ENCODE peak calls at places on chromosomes 12 and 14, in eight cellular contexts. O, G, I, L, Y, W, N and K are unnamed samples.

GRCh38 chr12:80636832-80637231 is 70.6 kb upstream of the MYF6 start:
- DNase-seq in Y (no peak), W (no peak), O (no peak), L (no peak), N (no peak), I (no peak), G (no peak), K (no peak)

GRCh38 chr14:51726166-51726899 is 74.6 kb downstream of the FRMD6 start:
- DNase-seq in O (no peak), W (no peak), N (peak), I (no peak), L (peak), G (peak), Y (peak), K (no peak)

GRCh38 chr14:103854017-103854808 is 6.8 kb upstream of the PPP1R13B start:
- DNase-seq in O (no peak), L (no peak), G (peak), I (no peak), W (peak), N (no peak), Y (no peak), K (no peak)

GRCh38 chr12:89525002-89525823 is 617 bp upstream of the GALNT4 start:
- DNase-seq in N (peak), O (peak), L (peak), W (no peak), G (peak), I (peak), Y (peak), K (no peak)

GRCh38 chr14:78700236-78700635 is 530.1 kb downstream of the NRXN3 start:
- DNase-seq in Y (no peak), I (no peak), N (no peak), W (no peak), O (no peak), L (no peak), G (peak), K (no peak)

GRCh38 chr12:94795053-94795452 is 144.7 kb upstream of the TMCC3 start:
- DNase-seq in O (no peak), I (peak), Y (no peak), W (no peak), G (no peak), N (no peak), L (no peak), K (no peak)

GRCh38 chr14:59086241-59086899 is 102.1 kb upstream of the DAAM1 start:
- DNase-seq in N (peak), L (peak), W (no peak), O (no peak), I (no peak), Y (peak), G (no peak), K (no peak)

GRCh38 chr14:50759800-50760543 is 71.0 kb downstream of the NIN start:
- DNase-seq in O (no peak), L (no peak), G (no peak), Y (no peak), I (no peak), N (no peak), W (no peak), K (no peak)

GRCh38 chr14:88559852-88560251 is 3.0 kb upstream of the ZC3H14 start:
- DNase-seq in O (peak), Y (peak), L (peak), I (peak), G (peak), W (no peak), N (peak), K (no peak)

GRCh38 chr12:69231479-69231878 is 7.9 kb upstream of the CPSF6 start:
- DNase-seq in L (no peak), N (no peak), I (no peak), Y (no peak), O (no peak), G (no peak), W (no peak), K (no peak)

GRCh38 chr12:121383601-121384019 is 16.3 kb upstream of the RNF34 start:
- DNase-seq in O (no peak), G (no peak), I (no peak), L (no peak), Y (no peak), N (no peak), W (no peak), K (no peak)

GRCh38 chr14:71891970-71892369 is 40.3 kb upstream of the RGS6 start:
- DNase-seq in W (no peak), O (peak), N (no peak), G (no peak), Y (no peak), L (peak), I (no peak), K (no peak)

GRCh38 chr14:73786942-73787759 is 64.5 kb upstream of the PTGR2 start:
- DNase-seq in N (peak), O (peak), Y (peak), W (peak), L (peak), G (peak), I (peak), K (no peak)

GRCh38 chr12:109770861-109771670 is 57.4 kb downstream of the FAM222A start:
- DNase-seq in I (no peak), O (no peak), N (no peak), L (no peak), Y (no peak), G (no peak), W (no peak), K (no peak)
- H3K27ac ChIP-seq in I (no peak), O (no peak), N (no peak), L (no peak), Y (no peak), G (no peak), W (no peak), K (no peak)

DNA sequence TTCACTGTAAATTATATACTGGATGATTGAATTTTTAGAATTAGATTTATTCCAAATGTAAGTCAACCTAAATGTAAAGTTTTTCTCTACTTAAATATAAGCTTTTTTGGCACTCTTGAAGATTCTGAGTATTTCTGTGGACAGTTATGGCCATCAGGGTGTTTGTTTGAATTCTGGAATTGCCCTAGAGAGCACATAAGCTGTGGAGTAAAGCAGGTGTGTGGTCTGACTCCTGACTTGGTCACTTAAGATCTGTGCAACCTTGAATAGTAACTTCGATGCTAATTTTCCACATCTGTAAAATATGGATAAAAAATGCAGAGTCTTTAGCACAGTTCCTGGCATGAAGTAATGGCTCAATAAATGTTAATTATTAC is 64.4 kb downstream of the FUT8 start:
- DNase-seq in Y (no peak), N (no peak), W (no peak), I (no peak), O (no peak), G (no peak), L (no peak), K (no peak)
- H3K4me2 ChIP-seq in Y (no peak), N (no peak), W (no peak), I (no peak), O (no peak), G (no peak), L (no peak), K (no peak)

DNA sequence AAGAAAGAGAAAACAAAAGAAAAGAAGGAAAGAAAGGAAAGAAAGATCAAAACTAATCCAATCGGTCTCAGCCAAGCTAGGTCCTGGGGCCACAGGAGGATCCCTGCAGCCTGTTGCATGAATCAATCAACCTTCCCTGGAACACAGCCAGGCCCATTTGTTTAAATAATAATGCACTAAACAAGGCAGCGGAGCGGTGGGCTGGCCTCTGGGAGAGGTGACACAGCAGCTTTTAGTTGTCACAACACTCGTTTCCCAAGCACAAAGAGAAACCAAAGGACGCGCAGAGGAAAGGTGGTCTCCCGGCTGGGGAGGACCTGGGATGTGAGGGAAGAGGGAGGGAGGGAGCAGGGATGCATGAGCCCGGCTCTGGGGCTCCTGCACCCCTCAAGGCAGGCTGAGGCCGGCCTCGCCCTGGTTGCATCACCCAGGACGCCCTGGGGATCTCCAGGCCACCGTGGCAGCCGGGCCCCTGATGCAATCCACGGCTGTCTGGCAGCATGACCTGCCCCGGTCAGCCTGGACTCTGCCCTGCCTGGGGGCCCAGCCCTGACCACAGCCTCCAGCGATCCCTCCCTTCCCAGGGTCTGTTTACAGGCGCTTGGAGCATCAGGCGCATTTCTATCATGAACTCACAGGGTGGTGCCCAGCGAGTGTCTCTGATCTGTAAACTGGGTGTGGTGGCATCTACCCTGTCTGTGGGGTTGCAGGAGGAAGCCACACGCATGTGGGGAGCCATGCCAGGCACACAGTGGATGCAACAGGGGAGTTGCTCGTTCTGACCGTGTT is 32.5 kb downstream of the MMP17 start:
- DNase-seq in W (peak), G (peak), N (peak), L (peak), I (no peak), Y (peak), O (peak), K (no peak)
- H2AFZ ChIP-seq in W (peak), G (peak), N (no peak), L (peak), I (no peak), Y (peak), O (peak), K (peak)

GRCh38 chr12:8887285-8887715 is 27.0 kb upstream of the PHC1 start:
- DNase-seq in L (peak), I (no peak), G (no peak), O (no peak), W (no peak), Y (peak), N (no peak), K (no peak)

GRCh38 chr12:8886515-8887284 is 27.6 kb upstream of the PHC1 start:
- DNase-seq in G (no peak), L (no peak), O (no peak), N (no peak), I (no peak), Y (no peak), W (no peak), K (no peak)

GRCh38 chr12:8894378-8894777 is 19.9 kb upstream of the PHC1 start:
- DNase-seq in O (no peak), Y (no peak), G (no peak), N (peak), I (no peak), W (no peak), L (no peak), K (no peak)

GRCh38 chr12:8894986-8895385 is 19.3 kb upstream of the PHC1 start:
- DNase-seq in Y (no peak), G (no peak), I (no peak), O (no peak), N (no peak), W (no peak), L (no peak), K (no peak)

GRCh38 chr12:8890313-8891084 is 23.8 kb upstream of the PHC1 start:
- DNase-seq in I (peak), W (peak), L (peak), N (peak), Y (peak), O (peak), G (peak), K (no peak)
- H3K27ac ChIP-seq in I (no peak), W (no peak), L (no peak), N (no peak), Y (no peak), O (no peak), G (no peak), K (peak)